ENCODE peak calls at places on chromosomes 12 and 14, in eight cellular contexts. A, H, E, K, Y, V, L and P are unnamed samples.
A peak's percentile ranks its signal among the peaks of the same experiment; 100 is the strongest.

GRCh38 chr14:68687746-68688145 is 105.1 kb downstream of the ZFP36L1 start:
- DNase-seq in L (peak; percentile 52), E (no peak), Y (peak; percentile 93), V (no peak), K (no peak), A (peak; percentile 96), H (no peak), P (no peak)

GRCh38 chr14:54472291-54472690 is 16.5 kb downstream of the GMFB start:
- DNase-seq in E (no peak), L (no peak), Y (no peak), K (no peak), A (no peak), H (no peak), V (peak; percentile 94), P (peak; percentile 85)

GRCh38 chr14:49933128-49933527 is 40.2 kb downstream of the ARF6 start:
- DNase-seq in V (no peak), A (no peak), H (no peak), E (no peak), L (no peak), K (no peak), Y (no peak), P (no peak)

GRCh38 chr14:99838555-99839193 is 45.5 kb downstream of the EML1 start:
- DNase-seq in A (no peak), H (no peak), E (no peak), K (no peak), V (peak; percentile 45), L (peak; percentile 44), Y (peak; percentile 42), P (peak; percentile 45)

GRCh38 chr14:96783306-96784224 is 13.6 kb upstream of the VRK1 start:
- DNase-seq in K (no peak), H (no peak), L (no peak), E (no peak), A (peak; percentile 59), Y (no peak), V (no peak), P (no peak)

GRCh38 chr14:99186956-99187690 is 84.9 kb downstream of the BCL11B start:
- DNase-seq in A (no peak), L (no peak), E (no peak), V (no peak), H (no peak), K (no peak), Y (no peak), P (no peak)

GRCh38 chr14:97456958-97457357 is 659.8 kb downstream of the VRK1 start:
- DNase-seq in E (no peak), V (peak; percentile 26), L (no peak), Y (no peak), A (peak; percentile 17), K (no peak), H (no peak), P (no peak)

GRCh38 chr12:109711596-109712461 is 1.8 kb upstream of the FAM222A start:
- DNase-seq in L (peak; percentile 15), A (no peak), Y (no peak), K (peak; percentile 64), H (no peak), V (no peak), E (no peak), P (no peak)

GRCh38 chr14:85731198-85731597 is 201.3 kb downstream of the FLRT2 start:
- DNase-seq in L (peak; percentile 95), E (no peak), A (no peak), K (no peak), H (no peak), Y (peak; percentile 31), V (no peak), P (no peak)

GRCh38 chr12:76762556-76762955 is 1.4 kb upstream of the ZDHHC17 start:
- DNase-seq in L (peak; percentile 36), Y (peak; percentile 8), E (no peak), A (no peak), H (no peak), V (peak; percentile 25), K (no peak), P (peak; percentile 41)

GRCh38 chr12:89745286-89745685 is 36.6 kb upstream of the ATP2B1 start:
- DNase-seq in A (no peak), V (no peak), Y (no peak), H (no peak), E (no peak), K (no peak), L (no peak), P (no peak)

GRCh38 chr14:84085493-84085892 is 1444.5 kb upstream of the FLRT2 start:
- DNase-seq in H (no peak), E (no peak), L (peak; percentile 26), Y (no peak), A (no peak), V (no peak), K (no peak), P (no peak)

GRCh38 chr12:3218150-3218845 is 141.1 kb downstream of the TSPAN9 start:
- DNase-seq in A (peak; percentile 73), E (no peak), H (no peak), Y (peak; percentile 92), K (peak; percentile 41), V (peak; percentile 80), L (peak; percentile 89), P (no peak)

GRCh38 chr12:50690923-50691322 is 73.0 kb upstream of the ATF1 start:
- DNase-seq in K (no peak), Y (peak; percentile 38), E (no peak), H (no peak), A (no peak), L (peak; percentile 64), V (no peak), P (peak; percentile 54)

GRCh38 chr14:95685978-95686922 is at the start of gene TCL1B:
- DNase-seq in K (no peak), V (no peak), L (no peak), E (no peak), H (no peak), Y (no peak), A (no peak), P (no peak)

GRCh38 chr14:61478971-61479473 is 157.6 kb downstream of the PRKCH start:
- DNase-seq in E (no peak), A (no peak), V (no peak), L (no peak), K (no peak), Y (no peak), H (peak; percentile 50), P (no peak)

GRCh38 chr12:120262852-120263724 is 2.4 kb downstream of the PXN start:
- DNase-seq in H (no peak), V (no peak), K (no peak), Y (peak; percentile 68), A (no peak), L (peak; percentile 43), E (no peak), P (no peak)

GRCh38 chr12:59113831-59114273 is 193.5 kb upstream of the LRIG3 start:
- DNase-seq in Y (peak; percentile 87), A (peak; percentile 68), V (peak; percentile 84), H (peak; percentile 84), L (peak; percentile 91), E (no peak), K (peak; percentile 83), P (peak; percentile 88)

GRCh38 chr12:123445388-123446344 is 9.2 kb upstream of the RILPL2 start:
- DNase-seq in E (no peak), Y (peak; percentile 82), V (no peak), K (peak; percentile 54), A (no peak), H (no peak), L (peak; percentile 74), P (no peak)

GRCh38 chr12:93773122-93773871 is 96.1 kb downstream of the CRADD start:
- DNase-seq in L (peak; percentile 76), E (no peak), K (no peak), V (peak; percentile 52), A (no peak), H (no peak), Y (peak; percentile 94), P (no peak)

GRCh38 chr14:64815257-64815656 is 64.5 kb downstream of the SPTB start:
- DNase-seq in E (no peak), Y (no peak), H (no peak), K (no peak), V (no peak), A (no peak), L (no peak), P (no peak)

GRCh38 chr12:31832740-31833540 is 104.1 kb upstream of the AMN1 start:
- DNase-seq in A (no peak), K (no peak), Y (no peak), L (no peak), E (peak; percentile 3), H (no peak), V (no peak), P (no peak)
- H3K4me3 ChIP-seq in A (no peak overlapping the region), K (no peak overlapping the region), Y (no peak overlapping the region), L (no peak overlapping the region), E (peak overlapping the region; percentile 1), H (no peak overlapping the region), V (no peak overlapping the region), P (no peak overlapping the region)

DNA sequence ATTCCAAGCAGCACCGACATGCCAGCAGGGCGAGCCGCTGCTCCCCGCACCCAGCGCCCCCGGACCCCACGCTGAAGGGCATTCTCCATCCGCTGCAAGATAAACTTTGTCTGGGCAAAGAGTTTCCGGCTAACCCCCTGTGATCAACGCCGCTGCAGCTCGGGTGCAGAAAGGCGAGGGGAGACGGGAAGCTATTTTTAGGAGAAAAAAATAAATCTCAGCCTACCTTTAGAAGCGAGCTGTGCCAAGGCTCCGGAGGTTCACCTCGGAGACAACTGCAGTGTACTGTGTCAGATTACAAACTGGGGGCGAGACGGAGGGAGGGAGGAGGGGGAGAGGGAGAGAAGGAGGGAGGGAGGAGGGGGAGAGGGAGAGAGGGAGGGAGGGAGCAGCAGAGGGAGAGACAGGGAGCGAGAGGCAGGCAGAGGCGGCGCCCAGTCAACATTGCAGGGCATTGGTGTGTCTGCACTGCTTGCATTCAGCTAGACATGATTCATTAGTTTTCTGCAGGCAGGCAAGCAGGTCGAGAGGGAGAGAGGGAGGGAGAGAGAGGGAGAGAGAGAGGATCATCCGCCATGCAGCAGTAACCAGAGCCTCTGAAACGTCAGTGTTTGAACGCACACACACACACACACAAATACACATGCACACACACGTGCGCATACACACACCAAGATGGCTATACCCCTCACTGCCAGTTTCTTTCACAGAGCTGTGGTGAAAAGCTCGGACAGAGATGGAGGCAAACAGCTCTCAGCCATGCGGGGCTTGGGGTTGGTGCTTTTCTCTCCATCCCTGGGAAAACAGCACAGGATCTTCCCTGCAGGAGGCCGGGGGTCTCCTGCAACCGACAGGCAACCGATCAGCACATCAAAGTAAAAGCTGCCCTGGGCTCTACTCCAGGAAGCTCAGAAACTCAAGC is at the start of gene RIMBP2:
- DNase-seq in E (no peak), L (peak; percentile 9), K (peak; percentile 14), H (no peak), V (peak; percentile 60), Y (peak; percentile 52), A (peak; percentile 60), P (peak; percentile 40)
- H3K4me3 ChIP-seq in E (no peak within 1 kb of the TSS), L (peak within 1 kb of the TSS; percentile 33), K (peak within 1 kb of the TSS; percentile 35), H (no peak within 1 kb of the TSS), V (peak within 1 kb of the TSS; percentile 47), Y (peak within 1 kb of the TSS; percentile 7), A (peak within 1 kb of the TSS; percentile 9), P (peak within 1 kb of the TSS; percentile 9)

DNA sequence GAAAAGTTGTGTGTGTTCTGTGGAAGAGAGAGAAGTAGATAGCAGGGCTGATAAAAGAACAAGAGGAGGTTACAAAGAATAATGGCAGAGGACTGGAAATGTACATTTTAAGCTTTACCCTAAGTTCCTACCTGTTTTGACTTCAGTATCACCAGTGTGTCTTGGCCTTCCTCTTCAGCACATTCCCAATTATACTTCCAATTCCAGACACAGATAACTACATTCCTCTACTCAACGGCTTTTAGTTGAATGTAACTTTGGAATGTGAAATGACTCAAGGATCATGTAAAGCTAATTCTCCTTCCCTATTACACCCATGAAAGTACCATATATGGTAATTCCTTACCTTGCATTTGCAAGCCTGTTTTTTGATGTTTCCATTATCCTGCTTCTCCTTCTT is 5.0 kb downstream of the MGST1 start:
- DNase-seq in K (no peak), L (peak; percentile 86), V (no peak), E (no peak), A (peak; percentile 57), Y (peak; percentile 75), H (no peak), P (no peak)
- H3K4me3 ChIP-seq in K (no peak overlapping the region), L (no peak overlapping the region), V (no peak overlapping the region), E (no peak overlapping the region), A (no peak overlapping the region), Y (no peak overlapping the region), H (no peak overlapping the region), P (no peak overlapping the region)

GRCh38 chr14:55798400-55798799 is 218.4 kb downstream of the KTN1 start:
- DNase-seq in Y (no peak), V (no peak), L (no peak), E (no peak), H (no peak), K (peak; percentile 41), A (no peak), P (peak; percentile 37)
- H3K4me3 ChIP-seq in Y (no peak overlapping the region), V (no peak overlapping the region), L (no peak overlapping the region), E (no peak overlapping the region), H (no peak overlapping the region), K (no peak overlapping the region), A (no peak overlapping the region), P (no peak overlapping the region)